ENCODE peak calls at places on chromosomes 2 and 18, in seven cellular contexts. P is fibroblast of pulmonary artery, K is breast epithelium, Q is tibial artery, M is HFFc6, V is lower leg skin, J is prostate gland. T is an unnamed sample.

GRCh38 chr18:45825258-45825744 is at the start of gene SIGLEC15:
- DNase-seq in P (no peak), K (no peak), Q (no peak), M (no peak), V (no peak), J (no peak), T (no peak)

GRCh38 chr2:6072757-6073156 is 380.6 kb downstream of the SOX11 start:
- DNase-seq in P (no peak), K (no peak), Q (no peak), M (no peak), V (no peak), J (no peak), T (no peak)

GRCh38 chr2:24792542-24792873 is 683 bp downstream of the PTRHD1 start:
- DNase-seq in P (no peak), K (no peak), Q (no peak), M (no peak), V (no peak), J (no peak), T (no peak)

GRCh38 chr2:64727013-64727767 is 73.5 kb upstream of the SERTAD2 start:
- DNase-seq in P (no peak), K (no peak), Q (no peak), M (no peak), V (no peak), J (no peak), T (peak; percentile 76)

GRCh38 chr18:48566588-48566987 is 27.8 kb downstream of the CTIF start:
- DNase-seq in P (peak; percentile 48), K (no peak), Q (no peak), M (no peak), V (no peak), J (no peak), T (no peak)

GRCh38 chr2:182410120-182410519 is 16.7 kb downstream of the PDE1A start:
- DNase-seq in P (no peak), K (no peak), Q (no peak), M (no peak), V (no peak), J (no peak), T (no peak)

GRCh38 chr2:42096869-42097591 is 49.2 kb downstream of the PKDCC start:
- DNase-seq in P (no peak), K (no peak), Q (no peak), M (no peak), V (no peak), J (no peak), T (peak; percentile 54)

GRCh38 chr2:179538406-179538805 is 273.8 kb upstream of the SESTD1 start:
- DNase-seq in P (peak; percentile 3), K (no peak), Q (no peak), M (no peak), V (no peak), J (no peak), T (no peak)

GRCh38 chr2:17966793-17967192 is 88.3 kb downstream of the KCNS3 start:
- DNase-seq in P (no peak), K (no peak), Q (no peak), M (no peak), V (no peak), J (no peak), T (no peak)

GRCh38 chr2:236745420-236746210 is 176.0 kb downstream of the ACKR3 start:
- DNase-seq in P (peak; percentile 79), K (peak; percentile 88), Q (peak; percentile 83), M (peak; percentile 76), V (peak; percentile 49), J (peak; percentile 65), T (no peak)

GRCh38 chr2:219059725-219060682 is 717 bp downstream of the IHH start:
- DNase-seq in P (no peak), K (no peak), Q (peak; percentile 67), M (no peak), V (no peak), J (no peak), T (no peak)

GRCh38 chr2:111100765-111101162 is 19.9 kb upstream of the BCL2L11 start:
- DNase-seq in P (no peak), K (no peak), Q (no peak), M (no peak), V (no peak), J (no peak), T (peak; percentile 45)

GRCh38 chr2:85935746-85936208 is 47.0 kb upstream of the ST3GAL5 start:
- DNase-seq in P (peak; percentile 75), K (peak; percentile 19), Q (no peak), M (peak; percentile 50), V (no peak), J (no peak), T (no peak)

GRCh38 chr2:41194235-41194634 is 742.3 kb upstream of the SLC8A1 start:
- DNase-seq in P (peak; percentile 64), K (no peak), Q (no peak), M (no peak), V (no peak), J (no peak), T (no peak)

GRCh38 chr18:8471373-8471772 is 137.9 kb upstream of the RAB12 start:
- DNase-seq in P (no peak), K (no peak), Q (no peak), M (no peak), V (peak; percentile 25), J (no peak), T (no peak)

GRCh38 chr18:50218432-50219197 is 23.7 kb upstream of the MYO5B start:
- DNase-seq in P (peak; percentile 45), K (no peak), Q (no peak), M (no peak), V (no peak), J (no peak), T (peak; percentile 51)

GRCh38 chr2:20674974-20675679 is 8.2 kb downstream of the GDF7 start:
- DNase-seq in P (peak; percentile 88), K (no peak), Q (peak; percentile 91), M (peak; percentile 66), V (no peak), J (no peak), T (peak; percentile 7)

GRCh38 chr2:109470121-109470921 is 143.4 kb downstream of the SEPTIN10 start:
- DNase-seq in P (peak; percentile 78), K (no peak), Q (peak; percentile 83), M (peak; percentile 84), V (no peak), J (no peak), T (no peak)

DNA sequence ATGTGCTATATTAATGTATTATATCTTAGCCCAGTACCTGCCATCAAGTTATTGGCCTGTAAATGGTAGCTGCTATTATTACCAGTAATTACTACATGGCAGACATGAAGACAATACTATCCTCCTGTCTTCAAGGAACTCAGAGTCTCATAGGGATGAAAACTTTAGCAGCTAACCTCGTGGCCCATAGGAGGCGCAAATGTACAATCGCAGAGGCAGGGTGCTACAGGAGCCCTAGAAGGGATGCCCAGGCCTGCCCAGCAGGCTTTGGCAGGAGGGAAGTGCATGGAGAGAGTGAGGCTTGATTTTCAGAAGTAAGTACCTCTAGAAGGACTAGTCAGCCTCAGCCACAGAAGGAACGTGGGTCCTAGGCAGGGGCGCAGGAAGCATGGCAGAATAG is 44.7 kb upstream of the KIDINS220 start:
- DNase-seq in P (peak; percentile 49), K (no peak), Q (no peak), M (peak; percentile 19), V (no peak), J (no peak), T (no peak)
- TF ChIP-seq CTCF in P (peak; percentile 52), K (no peak), Q (no peak), M (peak; percentile 71), V (no peak), J (no peak), T (no peak)

GRCh38 chr2:25824216-25824615 is 54.1 kb downstream of the ASXL2 start:
- DNase-seq in P (no peak), K (no peak), Q (no peak), M (no peak), V (no peak), J (no peak), T (peak; percentile 18)

GRCh38 chr2:25825238-25825637 is 53.0 kb downstream of the ASXL2 start:
- DNase-seq in P (no peak), K (no peak), Q (no peak), M (no peak), V (no peak), J (no peak), T (no peak)

GRCh38 chr2:25821225-25822056 is 56.8 kb downstream of the ASXL2 start:
- DNase-seq in P (peak; percentile 53), K (no peak), Q (no peak), M (no peak), V (no peak), J (no peak), T (no peak)

GRCh38 chr2:25824718-25825117 is 53.6 kb downstream of the ASXL2 start:
- DNase-seq in P (no peak), K (no peak), Q (no peak), M (no peak), V (no peak), J (no peak), T (no peak)

DNA sequence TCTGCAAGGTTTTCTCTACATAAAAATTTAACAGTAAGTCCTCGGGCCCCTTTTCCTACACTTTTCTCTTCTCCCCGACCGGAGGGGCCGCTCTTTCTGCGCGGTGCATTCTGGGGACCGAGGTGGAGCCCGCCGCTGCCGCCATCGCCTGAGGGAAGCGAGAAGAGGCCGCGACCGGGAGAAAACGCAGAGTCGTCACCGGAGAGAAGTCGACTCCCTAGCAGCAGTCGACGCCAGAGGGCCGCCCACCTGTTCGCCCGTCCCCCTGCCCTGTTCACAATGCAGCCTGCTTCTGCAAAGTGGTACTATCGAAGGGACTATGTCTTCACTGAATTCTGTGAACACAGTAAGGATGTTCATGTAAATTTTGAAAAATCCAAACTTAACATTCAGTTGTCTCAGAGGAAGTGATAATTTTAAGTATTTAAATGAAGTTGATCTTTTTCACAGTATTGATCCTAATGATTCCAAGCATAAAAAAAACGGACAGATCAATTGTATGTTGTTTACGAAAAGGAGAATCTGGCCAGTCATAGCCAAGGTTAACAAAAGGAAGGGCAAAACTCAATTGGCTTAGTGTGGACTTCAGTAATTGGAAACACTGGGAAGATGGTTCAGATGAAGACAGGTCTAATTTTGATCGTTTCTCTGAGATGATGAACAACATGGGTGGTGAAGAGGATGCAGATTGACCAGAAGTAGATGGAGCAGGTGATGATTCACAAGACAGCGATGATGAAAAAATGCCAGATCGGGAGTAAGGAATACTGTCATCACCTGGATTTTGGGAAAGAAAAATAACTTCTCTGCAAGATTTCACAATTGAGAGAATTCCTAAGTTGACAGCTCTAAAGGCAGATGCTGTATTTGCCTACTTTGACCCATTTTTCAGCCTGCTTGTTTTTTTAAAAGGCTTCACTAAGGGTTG is 55.8 kb downstream of the ASXL2 start:
- DNase-seq in P (peak; percentile 10), K (peak; percentile 23), Q (no peak), M (no peak), V (no peak), J (peak; percentile 34), T (peak; percentile 36)
- TF ChIP-seq CTCF in P (no peak), K (no peak), Q (no peak), M (no peak), V (no peak), J (no peak), T (no peak)

GRCh38 chr2:27078267-27079194 is at the start of gene EMILIN1:
- DNase-seq in P (peak; percentile 97), K (peak; percentile 66), Q (peak; percentile 98), M (peak; percentile 89), V (peak; percentile 80), J (no peak), T (no peak)
- TF ChIP-seq CTCF in P (no peak), K (no peak), Q (no peak), M (no peak), V (no peak), J (no peak), T (no peak)

DNA sequence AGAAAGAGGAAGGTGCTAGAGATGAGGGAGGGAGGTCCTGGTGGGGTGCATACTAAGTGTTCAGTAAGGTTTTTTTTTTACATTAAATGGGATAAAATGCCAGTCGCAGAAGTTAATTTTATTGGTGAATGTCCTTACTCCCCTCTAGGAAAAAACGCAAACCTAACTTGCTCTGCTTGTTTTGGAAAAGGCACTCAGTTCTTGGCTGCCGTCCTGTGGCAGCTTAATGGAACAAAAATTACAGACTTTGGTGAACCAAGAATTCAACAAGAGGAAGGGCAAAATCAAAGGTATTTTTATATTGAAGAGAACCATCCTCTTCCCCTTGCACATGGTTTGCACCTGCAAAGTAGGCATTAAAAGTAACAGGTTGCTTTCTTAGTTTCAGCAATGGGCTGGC is 12.7 kb upstream of the IL18R1 start:
- DNase-seq in P (peak; percentile 39), K (no peak), Q (no peak), M (no peak), V (no peak), J (peak; percentile 44), T (no peak)
- TF ChIP-seq CTCF in P (peak; percentile 20), K (no peak), Q (peak; percentile 30), M (peak; percentile 14), V (no peak), J (no peak), T (no peak)

T was measured in GM13976.